ENCODE peak calls at places on chromosomes 7 and 10, in four cellular contexts. I is right lobe of liver, U is heart right ventricle, H is cardiac muscle cell. S is an unnamed sample.

GRCh38 chr7:4861227-4861626 is 603 bp downstream of the PAPOLB start:
- DNase-seq in I (no peak), H (no peak), U (no peak), S (no peak)

GRCh38 chr7:15855726-15856125 is 169.2 kb upstream of the MEOX2 start:
- DNase-seq in H (no peak), I (no peak), U (no peak), S (no peak)

GRCh38 chr10:48742891-48743845 is 58.5 kb downstream of the WDFY4 start:
- DNase-seq in I (no peak), U (no peak), H (no peak), S (no peak)

GRCh38 chr7:69657331-69657730 is 59.1 kb downstream of the AUTS2 start:
- DNase-seq in I (no peak), U (no peak), H (no peak), S (no peak)

GRCh38 chr10:70779088-70779487 is 6.1 kb downstream of the TBATA start:
- DNase-seq in I (no peak), U (no peak), H (no peak), S (no peak)

GRCh38 chr7:117208257-117208656 is 114.6 kb downstream of the WNT2 start:
- DNase-seq in H (no peak), U (no peak), I (no peak), S (no peak)

GRCh38 chr10:15180736-15181135 is 12.2 kb upstream of the NMT2 start:
- DNase-seq in U (no peak), H (no peak), I (no peak), S (no peak)

GRCh38 chr10:92965314-92965713 is 95.3 kb upstream of the CYP26C1 start:
- DNase-seq in I (no peak), H (peak), U (no peak), S (no peak)

GRCh38 chr10:77682408-77683087 is 44.9 kb upstream of the KCNMA1 start:
- DNase-seq in I (no peak), U (no peak), H (no peak), S (no peak)

GRCh38 chr10:31770307-31770902 is 158.2 kb downstream of the ARHGAP12 start:
- DNase-seq in H (peak), U (peak), I (peak), S (no peak)

GRCh38 chr10:59808896-59809643 is 55.8 kb upstream of the MRLN start:
- DNase-seq in U (peak), H (peak), I (peak), S (no peak)

GRCh38 chr10:78179886-78180285 is 146.2 kb downstream of the RPS24 start:
- DNase-seq in U (no peak), H (no peak), I (no peak), S (no peak)

GRCh38 chr10:43078175-43078985 is 1.5 kb downstream of the RET start:
- DNase-seq in H (no peak), I (no peak), U (no peak), S (no peak)

GRCh38 chr10:121914661-121915060 is 13.2 kb downstream of the ATE1 start:
- DNase-seq in U (no peak), I (no peak), H (no peak), S (no peak)

GRCh38 chr7:22939842-22940241 is 74.1 kb downstream of the HYCC1 start:
- DNase-seq in I (no peak), U (no peak), H (no peak), S (no peak)

GRCh38 chr7:22935269-22935668 is 78.7 kb downstream of the HYCC1 start:
- DNase-seq in U (no peak), H (no peak), I (no peak), S (no peak)

GRCh38 chr7:22936246-22936645 is 77.7 kb downstream of the HYCC1 start:
- DNase-seq in H (no peak), I (no peak), U (no peak), S (no peak)

GRCh38 chr7:22934473-22935065 is 79.4 kb downstream of the HYCC1 start:
- DNase-seq in I (no peak), U (no peak), H (no peak), S (no peak)

GRCh38 chr7:22937946-22938345 is 76.0 kb downstream of the HYCC1 start:
- DNase-seq in H (no peak), U (no peak), I (no peak), S (no peak)
- H3K27ac ChIP-seq in H (no peak), U (no peak), I (no peak), S (no peak)

GRCh38 chr10:110220383-110220782 is 13.0 kb downstream of the MXI1 start:
- DNase-seq in I (no peak), U (peak), H (no peak), S (no peak)

GRCh38 chr10:110218627-110219026 is 11.2 kb downstream of the MXI1 start:
- DNase-seq in H (no peak), U (no peak), I (no peak), S (no peak)

GRCh38 chr10:110221044-110221720 is 13.8 kb downstream of the MXI1 start:
- DNase-seq in I (no peak), U (no peak), H (no peak), S (no peak)

GRCh38 chr10:110221721-110222261 is 14.4 kb downstream of the MXI1 start:
- DNase-seq in H (peak), U (peak), I (no peak), S (peak)

GRCh38 chr10:110219884-110220283 is 12.5 kb downstream of the MXI1 start:
- DNase-seq in U (no peak), H (no peak), I (no peak), S (no peak)
- H3K27ac ChIP-seq in U (peak), H (no peak), I (no peak), S (peak)

GRCh38 chr10:19819419-19820033 is 3.3 kb downstream of the PLXDC2 start:
- DNase-seq in I (no peak), H (peak), U (no peak), S (no peak)
- H3K27ac ChIP-seq in I (no peak), H (no peak), U (peak), S (peak)

GRCh38 chr7:2611921-2612320 is 19.9 kb upstream of the TTYH3 start:
- DNase-seq in I (no peak), H (no peak), U (no peak), S (no peak)
- H3K27ac ChIP-seq in I (no peak), H (peak), U (no peak), S (no peak)

GRCh38 chr10:80503584-80504157 is 34.0 kb upstream of the SH2D4B start:
- DNase-seq in I (no peak), U (no peak), H (no peak), S (no peak)
- H3K27ac ChIP-seq in I (peak), U (peak), H (no peak), S (peak)

DNA sequence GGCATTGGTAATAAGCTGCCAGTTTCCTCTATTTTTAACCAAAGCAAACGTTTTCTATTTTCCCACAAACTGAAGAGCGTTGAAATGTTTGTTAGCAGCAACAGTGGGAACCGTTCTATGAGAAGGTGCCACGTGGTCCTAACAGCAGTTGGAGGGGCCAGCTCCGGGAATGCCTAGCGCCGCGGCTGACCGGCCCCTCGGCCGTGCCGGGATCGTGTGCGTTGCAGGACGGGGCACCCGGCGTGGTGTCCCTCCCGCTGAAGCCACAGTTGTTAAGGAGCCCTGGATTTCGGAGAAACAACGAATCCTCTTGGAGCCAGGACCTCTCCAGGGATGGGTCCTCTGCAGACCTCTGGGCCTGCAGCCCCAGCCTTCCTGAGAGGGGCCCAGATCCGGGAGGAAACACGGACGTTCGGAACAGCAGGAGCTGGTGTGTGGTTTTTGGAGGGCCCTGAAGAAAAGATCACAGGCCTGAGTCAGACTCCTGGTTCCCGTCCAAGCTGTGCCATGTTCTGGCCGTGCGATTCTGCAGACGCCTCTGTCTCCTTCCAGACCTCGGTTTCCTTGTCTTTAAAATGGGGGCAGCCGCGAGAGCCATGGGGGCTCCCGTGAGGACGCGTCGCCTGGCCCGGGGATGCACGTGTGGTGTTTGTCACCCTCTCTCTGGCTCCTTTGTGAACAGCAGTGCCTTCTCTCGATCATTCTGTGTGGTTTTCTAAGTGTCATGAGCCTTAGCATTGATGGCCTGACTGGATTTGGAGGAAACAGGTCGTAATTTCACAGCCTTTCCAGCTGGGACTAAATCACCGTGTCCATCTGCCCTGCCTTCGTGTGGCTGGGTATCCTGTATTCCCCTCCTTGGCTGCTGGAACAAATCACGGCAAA is 40.4 kb downstream of the FAM20C start:
- DNase-seq in I (no peak), U (no peak), H (no peak), S (no peak)
- H3K27ac ChIP-seq in I (no peak), U (peak), H (no peak), S (peak)

DNA sequence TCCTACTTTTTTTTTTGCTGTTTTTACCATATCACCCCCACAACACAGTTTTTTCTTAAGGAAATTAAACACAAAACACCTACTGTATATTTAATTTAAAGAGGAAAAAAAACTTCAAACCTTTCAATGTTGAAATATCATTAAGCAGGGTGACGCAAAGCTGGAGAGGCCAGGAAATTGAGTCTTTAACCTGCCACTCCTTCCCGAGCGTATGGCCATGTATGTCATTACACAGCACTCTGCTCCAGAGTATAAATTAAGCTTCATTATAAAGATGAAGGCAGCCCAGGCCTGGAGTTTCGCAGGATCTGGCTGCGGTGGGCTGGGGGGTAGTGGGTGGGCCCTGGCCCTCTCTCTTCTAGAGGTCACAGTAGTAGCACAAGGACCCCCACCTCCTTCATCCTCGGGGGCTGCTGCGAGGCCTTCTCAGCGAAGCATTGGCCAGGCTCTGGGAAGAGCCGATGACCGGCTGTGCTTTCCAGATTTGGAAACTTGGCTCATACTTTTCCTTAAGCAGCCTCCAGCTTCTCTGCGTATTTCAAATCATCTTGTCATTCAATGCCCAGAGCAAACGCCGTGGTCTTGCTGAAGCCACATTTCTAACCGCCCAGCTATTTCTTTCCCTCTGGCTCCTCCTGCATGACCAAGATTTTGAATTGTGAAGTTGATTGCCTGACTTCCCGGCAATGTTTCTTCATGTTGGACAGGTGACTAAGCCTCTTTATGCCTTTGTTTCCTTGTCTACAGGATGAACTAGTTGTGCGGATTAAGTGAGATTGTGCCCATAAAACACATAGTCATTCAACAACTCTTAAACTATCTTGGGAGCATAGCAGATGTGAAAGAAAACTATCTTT is 765.1 kb downstream of the SUGCT start:
- DNase-seq in I (no peak), U (no peak), H (no peak), S (no peak)
- H3K27ac ChIP-seq in I (no peak), U (no peak), H (no peak), S (no peak)

S was measured in caudate nucleus.